ENCODE peak calls at places on chromosome 22, in seven cellular contexts. J is cardiac muscle cell, D is hepatocyte, M is ascending aorta, C is transverse colon, U is ovary, I is A549. B is an unnamed sample. For H3K4me1, the result is how much of the 10 kb centered on the place peaks cover.

GRCh38 chr22:25749420-25750169 is 7.6 kb downstream of the MYO18B start:
- DNase-seq in J (no peak), D (no peak), M (no peak), C (no peak), U (no peak), I (no peak), B (no peak)

GRCh38 chr22:24953294-24954113 is 988 bp downstream of the KIAA1671 start:
- DNase-seq in J (peak), D (peak), M (no peak), C (peak), U (peak), I (no peak), B (peak)

GRCh38 chr22:30186535-30186934 is 60.0 kb downstream of the LIF start:
- DNase-seq in J (no peak), D (no peak), M (no peak), C (no peak), U (no peak), I (peak), B (no peak)

GRCh38 chr22:39967103-39967829 is 7.1 kb downstream of the TMA7B start:
- DNase-seq in J (no peak), D (peak), M (no peak), C (peak), U (no peak), I (peak), B (no peak)

GRCh38 chr22:18987765-18988164 is 51.7 kb upstream of the PRODH start:
- DNase-seq in J (peak), D (peak), M (no peak), C (no peak), U (no peak), I (no peak), B (no peak)

GRCh38 chr22:29031236-29031982 is 30.2 kb downstream of the C22orf31 start:
- DNase-seq in J (peak), D (peak), M (peak), C (peak), U (peak), I (peak), B (no peak)

GRCh38 chr22:26599505-26599904 is 9.6 kb upstream of the TPST2 start:
- DNase-seq in J (no peak), D (no peak), M (no peak), C (no peak), U (no peak), I (no peak), B (no peak)

GRCh38 chr22:30665266-30665665 is 2.4 kb downstream of the DUSP18 start:
- DNase-seq in J (no peak), D (no peak), M (no peak), C (peak), U (no peak), I (no peak), B (peak)

GRCh38 chr22:30813936-30814335 is 119.3 kb downstream of the OSBP2 start:
- DNase-seq in J (no peak), D (no peak), M (no peak), C (no peak), U (no peak), I (no peak), B (no peak)

GRCh38 chr22:29150701-29151100 is 55.0 kb upstream of the EMID1 start:
- DNase-seq in J (no peak), D (no peak), M (peak), C (no peak), U (peak), I (no peak), B (no peak)

GRCh38 chr22:20568502-20569058 is 61.2 kb downstream of the MED15 start:
- DNase-seq in J (no peak), D (no peak), M (no peak), C (no peak), U (no peak), I (no peak), B (no peak)

DNA sequence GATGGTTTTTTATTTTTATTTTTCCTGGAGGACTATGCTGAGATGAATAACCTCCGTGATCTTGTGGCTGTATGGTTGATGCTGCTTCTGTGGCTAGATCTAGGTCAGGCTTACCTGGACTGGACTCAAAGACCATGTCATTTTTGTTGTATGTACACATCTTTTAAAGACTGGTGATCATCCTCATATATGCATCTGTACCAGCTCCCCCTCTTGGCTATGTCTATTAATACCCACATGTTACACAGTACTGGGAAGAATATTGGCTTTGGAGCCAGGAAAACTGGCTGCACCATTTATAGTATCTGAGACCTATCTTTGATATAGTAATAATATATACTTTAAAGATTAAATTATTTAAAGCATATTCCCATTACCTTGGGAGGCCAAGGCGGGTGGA is 18.4 kb upstream of the PITPNB start:
- DNase-seq in J (no peak), D (no peak), M (no peak), C (no peak), U (no peak), I (no peak), B (no peak)
- TF ChIP-seq CTCF in J (peak), D (no peak), M (no peak), C (no peak), U (no peak), I (no peak), B (no peak)

GRCh38 chr22:36239150-36239400 is 252 bp downstream of the APOL2 start:
- DNase-seq in J (no peak), D (no peak), M (no peak), C (no peak), U (no peak), I (no peak), B (no peak)

GRCh38 chr22:36236338-36237319 is 2.7 kb downstream of the APOL2 start:
- DNase-seq in J (no peak), D (no peak), M (no peak), C (no peak), U (no peak), I (no peak), B (no peak)

GRCh38 chr22:36239401-36240171 is at the start of gene APOL2:
- DNase-seq in J (peak), D (peak), M (peak), C (peak), U (peak), I (peak), B (peak)

GRCh38 chr22:36238348-36239149 is 778 bp downstream of the APOL2 start:
- DNase-seq in J (peak), D (peak), M (no peak), C (peak), U (no peak), I (no peak), B (no peak)

DNA sequence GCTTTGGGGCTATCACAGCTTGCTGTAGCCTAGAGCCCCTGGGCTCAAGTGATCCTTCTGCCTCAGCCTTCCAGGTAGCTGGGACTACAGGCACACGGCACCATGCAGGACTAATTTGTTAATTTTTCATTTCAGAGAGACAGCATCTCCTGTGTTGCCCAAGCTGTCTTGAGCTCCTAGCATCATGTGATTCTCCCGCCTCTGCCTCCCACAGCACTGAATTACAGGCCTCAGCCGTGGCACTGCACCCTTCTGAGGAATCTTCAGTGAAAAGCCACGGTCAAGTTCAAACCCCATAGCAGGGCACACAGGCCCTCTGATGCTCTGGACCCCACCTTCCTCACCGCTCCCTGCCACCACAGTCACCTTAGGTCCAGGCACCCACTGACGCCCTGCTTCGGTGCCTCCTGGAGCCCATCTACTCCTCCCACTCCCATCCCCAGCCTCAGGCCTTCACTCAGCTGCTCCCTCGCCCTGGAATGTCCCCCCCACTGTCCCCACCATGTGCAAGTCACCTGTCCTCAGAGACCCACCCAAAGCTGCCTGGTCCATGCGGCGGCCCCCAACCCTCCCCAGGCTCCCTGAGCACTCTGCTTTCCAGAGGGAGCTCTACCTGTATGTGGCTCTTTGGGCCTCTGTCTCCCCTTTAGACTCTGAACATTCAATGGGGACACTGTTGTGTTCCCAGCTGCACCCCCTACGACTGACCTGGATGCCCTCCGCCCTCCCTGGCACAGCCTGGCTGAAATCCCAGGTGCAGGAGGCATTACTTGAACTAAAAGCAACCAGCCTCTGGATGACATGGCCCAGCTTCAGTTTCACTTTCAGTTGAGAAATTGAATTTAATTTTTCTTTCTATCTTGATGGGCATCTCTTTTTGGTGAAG is 1.6 kb downstream of the APOL2 start:
- DNase-seq in J (no peak), D (no peak), M (no peak), C (peak), U (no peak), I (no peak), B (no peak)
- H3K4me1 ChIP-seq in J (under half), D (under half), M (under half), C (under half), U (under half), I (under half), B (under half)

GRCh38 chr22:43826142-43827093 is 14.3 kb upstream of the EFCAB6 start:
- DNase-seq in J (no peak), D (peak), M (peak), C (no peak), U (peak), I (peak), B (peak)
- TF ChIP-seq CTCF in J (peak), D (peak), M (peak), C (no peak), U (no peak), I (peak), B (no peak)

DNA sequence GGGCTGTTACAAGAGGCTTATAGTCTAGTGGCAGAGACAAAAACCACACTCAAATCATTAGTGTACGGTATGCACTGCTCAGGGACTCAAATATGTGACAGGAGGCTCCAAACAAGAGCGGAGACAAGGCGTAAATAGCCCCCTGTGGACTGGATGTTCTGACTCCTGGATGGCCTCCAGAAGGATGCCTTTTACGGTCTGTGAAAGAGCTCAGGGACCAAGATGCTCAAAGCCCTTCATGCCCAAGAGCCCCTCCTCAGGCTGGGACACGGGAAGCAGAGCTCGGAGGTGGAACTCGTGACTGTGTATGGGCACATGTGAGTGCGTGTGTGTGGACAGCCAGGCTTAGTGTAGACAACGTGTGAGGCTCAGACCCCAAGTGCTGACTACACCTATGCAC is 9.7 kb downstream of the PPM1F start:
- DNase-seq in J (no peak), D (no peak), M (no peak), C (no peak), U (no peak), I (no peak), B (no peak)
- H3K4me1 ChIP-seq in J (under half), D (under half), M (under half), C (under half), U (under half), I (under half), B (under half)

GRCh38 chr22:43845981-43846380 is 16.3 kb downstream of the SULT4A1 start:
- DNase-seq in J (no peak), D (no peak), M (no peak), C (no peak), U (no peak), I (no peak), B (no peak)

GRCh38 chr22:43841742-43842141 is 20.6 kb downstream of the SULT4A1 start:
- DNase-seq in J (no peak), D (no peak), M (no peak), C (no peak), U (no peak), I (no peak), B (no peak)

GRCh38 chr22:43844560-43845545 is 17.5 kb downstream of the SULT4A1 start:
- DNase-seq in J (no peak), D (no peak), M (no peak), C (no peak), U (no peak), I (no peak), B (no peak)

GRCh38 chr22:43846966-43847365 is 15.3 kb downstream of the SULT4A1 start:
- DNase-seq in J (no peak), D (no peak), M (no peak), C (no peak), U (peak), I (no peak), B (peak)

GRCh38 chr22:43843783-43844530 is 18.4 kb downstream of the SULT4A1 start:
- DNase-seq in J (no peak), D (no peak), M (no peak), C (no peak), U (no peak), I (no peak), B (no peak)
- TF ChIP-seq CTCF in J (no peak), D (no peak), M (no peak), C (no peak), U (no peak), I (no peak), B (no peak)